ENCODE peak calls at places on chromosome 11, in nine cellular contexts. X, L, T, Q, A, J, Z, U and R are unnamed samples.

GRCh38 chr11:49221112-49221511 is 12.7 kb upstream of the FOLH1 start:
- DNase-seq in X (no peak), L (no peak), T (no peak), Q (no peak), A (no peak), J (no peak), Z (no peak), U (no peak), R (no peak)

GRCh38 chr11:59891781-59892181 is 13.2 kb downstream of the OOSP3 start:
- DNase-seq in X (no peak), L (no peak), T (no peak), Q (no peak), A (no peak), J (no peak), Z (no peak), U (no peak), R (no peak)

GRCh38 chr11:28547395-28547794 is 439.2 kb downstream of the METTL15 start:
- DNase-seq in X (no peak), L (no peak), T (no peak), Q (no peak), A (no peak), J (no peak), Z (no peak), U (no peak), R (no peak)

GRCh38 chr11:45560935-45561330 is 104.5 kb downstream of the CHST1 start:
- DNase-seq in X (no peak), L (no peak), T (no peak), Q (no peak), A (no peak), J (no peak), Z (no peak), U (no peak), R (no peak)

GRCh38 chr11:115999437-115999836 is 495.2 kb upstream of the CADM1 start:
- DNase-seq in X (no peak), L (no peak), T (no peak), Q (no peak), A (no peak), J (no peak), Z (no peak), U (no peak), R (no peak)

GRCh38 chr11:72222907-72223614 is 1.5 kb upstream of the INPPL1 start:
- DNase-seq in X (peak), L (peak), T (peak), Q (peak), A (peak), J (peak), Z (peak), U (peak), R (peak)

GRCh38 chr11:12803086-12803826 is 129.0 kb downstream of the TEAD1 start:
- DNase-seq in X (no peak), L (peak), T (no peak), Q (no peak), A (no peak), J (no peak), Z (no peak), U (no peak), R (no peak)

GRCh38 chr11:8083871-8084281 is 2.9 kb downstream of the TUB start:
- DNase-seq in X (no peak), L (no peak), T (no peak), Q (no peak), A (no peak), J (no peak), Z (no peak), U (no peak), R (no peak)

GRCh38 chr11:62012451-62013265 is 45.2 kb upstream of the FTH1 start:
- DNase-seq in X (no peak), L (peak), T (no peak), Q (no peak), A (no peak), J (no peak), Z (no peak), U (no peak), R (no peak)

GRCh38 chr11:44047931-44048431 is at the start of gene ACCSL:
- DNase-seq in X (no peak), L (peak), T (no peak), Q (no peak), A (no peak), J (no peak), Z (no peak), U (no peak), R (no peak)

GRCh38 chr11:23124996-23125395 is 264.7 kb upstream of the CCDC179 start:
- DNase-seq in X (no peak), L (no peak), T (no peak), Q (no peak), A (no peak), J (no peak), Z (no peak), U (no peak), R (no peak)

GRCh38 chr11:110119317-110119716 is 26.1 kb downstream of the ZC3H12C start:
- DNase-seq in X (no peak), L (no peak), T (no peak), Q (no peak), A (no peak), J (no peak), Z (no peak), U (no peak), R (no peak)

GRCh38 chr11:96388891-96389603 is 665 bp downstream of the CCDC82 start:
- DNase-seq in X (no peak), L (peak), T (no peak), Q (no peak), A (no peak), J (no peak), Z (no peak), U (no peak), R (peak)

GRCh38 chr11:14449302-14449714 is 50.3 kb downstream of the COPB1 start:
- DNase-seq in X (no peak), L (no peak), T (no peak), Q (no peak), A (no peak), J (no peak), Z (no peak), U (no peak), R (no peak)

GRCh38 chr11:72724851-72725730 is 27.1 kb downstream of the ARAP1 start:
- DNase-seq in X (peak), L (peak), T (no peak), Q (peak), A (peak), J (peak), Z (peak), U (peak), R (peak)